ENCODE peak calls at places on chromosomes 3 and 15, in ten cellular contexts. One of them, this sample, is unnamed.
A peak's percentile ranks its signal among the peaks of the same experiment; 100 is the strongest.

GRCh38 chr3:117084739-117085270 is 375.2 kb downstream of the TUSC7 start:
- DNase-seq in fibroblast of the aortic adventitia: no peak
- DNase-seq in tibial nerve: no peak
- DNase-seq in fibroblast of pulmonary artery: no peak
- DNase-seq in PC-3: no peak
- DNase-seq in thoracic aorta: no peak
- DNase-seq in IMR-90: no peak
- DNase-seq in cardiac fibroblast: no peak
- DNase-seq in tibial artery: no peak
- DNase-seq in AG10803: peak; percentile 5
- DNase-seq in this sample: no peak

GRCh38 chr3:163916596-163917560 is 1161.4 kb downstream of the SI start:
- DNase-seq in IMR-90: no peak
- DNase-seq in cardiac fibroblast: no peak
- DNase-seq in tibial nerve: no peak
- DNase-seq in tibial artery: no peak
- DNase-seq in thoracic aorta: no peak
- DNase-seq in AG10803: no peak
- DNase-seq in fibroblast of pulmonary artery: no peak
- DNase-seq in PC-3: peak; percentile 62
- DNase-seq in fibroblast of the aortic adventitia: no peak
- DNase-seq in this sample: no peak

GRCh38 chr3:31505353-31506048 is 27.2 kb upstream of the STT3B start:
- DNase-seq in PC-3: no peak
- DNase-seq in IMR-90: no peak
- DNase-seq in tibial artery: no peak
- DNase-seq in fibroblast of the aortic adventitia: no peak
- DNase-seq in thoracic aorta: no peak
- DNase-seq in fibroblast of pulmonary artery: no peak
- DNase-seq in tibial nerve: no peak
- DNase-seq in cardiac fibroblast: no peak
- DNase-seq in AG10803: no peak
- DNase-seq in this sample: no peak

GRCh38 chr15:51861557-51862350 is 32.3 kb downstream of the TMOD3 start:
- DNase-seq in IMR-90: no peak
- DNase-seq in thoracic aorta: no peak
- DNase-seq in tibial artery: no peak
- DNase-seq in AG10803: no peak
- DNase-seq in fibroblast of the aortic adventitia: no peak
- DNase-seq in cardiac fibroblast: no peak
- DNase-seq in fibroblast of pulmonary artery: no peak
- DNase-seq in tibial nerve: no peak
- DNase-seq in PC-3: peak; percentile 20
- DNase-seq in this sample: no peak

GRCh38 chr3:24607281-24607680 is 112.6 kb upstream of the THRB start:
- DNase-seq in tibial nerve: no peak
- DNase-seq in thoracic aorta: no peak
- DNase-seq in PC-3: peak; percentile 28
- DNase-seq in IMR-90: no peak
- DNase-seq in fibroblast of the aortic adventitia: no peak
- DNase-seq in cardiac fibroblast: no peak
- DNase-seq in tibial artery: no peak
- DNase-seq in AG10803: no peak
- DNase-seq in fibroblast of pulmonary artery: no peak
- DNase-seq in this sample: no peak

GRCh38 chr15:82804575-82804949 is 1.3 kb downstream of the FSD2 start:
- DNase-seq in tibial nerve: no peak
- DNase-seq in PC-3: no peak
- DNase-seq in AG10803: peak; percentile 34
- DNase-seq in IMR-90: no peak
- DNase-seq in thoracic aorta: no peak
- DNase-seq in tibial artery: no peak
- DNase-seq in cardiac fibroblast: peak; percentile 35
- DNase-seq in fibroblast of pulmonary artery: peak; percentile 18
- DNase-seq in fibroblast of the aortic adventitia: peak; percentile 34
- DNase-seq in this sample: no peak

GRCh38 chr3:186909078-186909853 is 21.1 kb upstream of the ST6GAL1 start:
- DNase-seq in fibroblast of the aortic adventitia: no peak
- DNase-seq in tibial nerve: no peak
- DNase-seq in thoracic aorta: no peak
- DNase-seq in IMR-90: no peak
- DNase-seq in cardiac fibroblast: no peak
- DNase-seq in tibial artery: no peak
- DNase-seq in AG10803: no peak
- DNase-seq in PC-3: no peak
- DNase-seq in fibroblast of pulmonary artery: no peak
- DNase-seq in this sample: peak; percentile 61

GRCh38 chr15:101203029-101203428 is 48.8 kb downstream of the CHSY1 start:
- DNase-seq in PC-3: no peak
- DNase-seq in AG10803: no peak
- DNase-seq in thoracic aorta: no peak
- DNase-seq in IMR-90: no peak
- DNase-seq in cardiac fibroblast: no peak
- DNase-seq in fibroblast of the aortic adventitia: no peak
- DNase-seq in fibroblast of pulmonary artery: no peak
- DNase-seq in tibial nerve: no peak
- DNase-seq in tibial artery: no peak
- DNase-seq in this sample: no peak

GRCh38 chr3:53412953-53413352 is 65.6 kb upstream of the DCP1A start:
- DNase-seq in IMR-90: no peak
- DNase-seq in thoracic aorta: no peak
- DNase-seq in AG10803: no peak
- DNase-seq in fibroblast of the aortic adventitia: no peak
- DNase-seq in fibroblast of pulmonary artery: no peak
- DNase-seq in PC-3: no peak
- DNase-seq in tibial artery: no peak
- DNase-seq in cardiac fibroblast: no peak
- DNase-seq in tibial nerve: no peak
- DNase-seq in this sample: no peak

GRCh38 chr3:115293321-115293720 is 146.2 kb upstream of the ZBTB20 start:
- DNase-seq in fibroblast of the aortic adventitia: peak; percentile 60
- DNase-seq in cardiac fibroblast: no peak
- DNase-seq in PC-3: no peak
- DNase-seq in fibroblast of pulmonary artery: no peak
- DNase-seq in tibial nerve: no peak
- DNase-seq in AG10803: peak; percentile 51
- DNase-seq in thoracic aorta: no peak
- DNase-seq in tibial artery: no peak
- DNase-seq in IMR-90: no peak
- DNase-seq in this sample: no peak

GRCh38 chr3:9553949-9554513 is 409 bp upstream of the LHFPL4 start:
- DNase-seq in tibial nerve: no peak
- DNase-seq in fibroblast of the aortic adventitia: no peak
- DNase-seq in PC-3: no peak
- DNase-seq in thoracic aorta: no peak
- DNase-seq in fibroblast of pulmonary artery: no peak
- DNase-seq in AG10803: no peak
- DNase-seq in cardiac fibroblast: no peak
- DNase-seq in tibial artery: no peak
- DNase-seq in IMR-90: no peak
- DNase-seq in this sample: no peak

GRCh38 chr3:32991781-32992180 is 40.3 kb downstream of the CCR4 start:
- DNase-seq in thoracic aorta: no peak
- DNase-seq in fibroblast of the aortic adventitia: no peak
- DNase-seq in cardiac fibroblast: no peak
- DNase-seq in tibial nerve: no peak
- DNase-seq in AG10803: no peak
- DNase-seq in IMR-90: no peak
- DNase-seq in tibial artery: no peak
- DNase-seq in PC-3: no peak
- DNase-seq in fibroblast of pulmonary artery: no peak
- DNase-seq in this sample: no peak

GRCh38 chr15:57133127-57133968 is 214.9 kb downstream of the TCF12 start:
- DNase-seq in tibial artery: no peak
- DNase-seq in PC-3: no peak
- DNase-seq in IMR-90: peak; percentile 34
- DNase-seq in fibroblast of pulmonary artery: no peak
- DNase-seq in thoracic aorta: no peak
- DNase-seq in AG10803: peak; percentile 59
- DNase-seq in fibroblast of the aortic adventitia: no peak
- DNase-seq in tibial nerve: no peak
- DNase-seq in cardiac fibroblast: no peak
- DNase-seq in this sample: no peak

GRCh38 chr3:69072928-69073327 is 7.2 kb downstream of the UBA3 start:
- DNase-seq in tibial nerve: no peak
- DNase-seq in cardiac fibroblast: no peak
- DNase-seq in AG10803: no peak
- DNase-seq in PC-3: no peak
- DNase-seq in thoracic aorta: no peak
- DNase-seq in tibial artery: no peak
- DNase-seq in fibroblast of pulmonary artery: no peak
- DNase-seq in fibroblast of the aortic adventitia: no peak
- DNase-seq in IMR-90: no peak
- DNase-seq in this sample: no peak
- TF ChIP-seq CTCF in tibial nerve: no peak
- TF ChIP-seq CTCF in cardiac fibroblast: no peak
- TF ChIP-seq CTCF in AG10803: no peak
- TF ChIP-seq CTCF in PC-3: no peak
- TF ChIP-seq CTCF in thoracic aorta: no peak
- TF ChIP-seq CTCF in tibial artery: no peak
- TF ChIP-seq CTCF in fibroblast of pulmonary artery: no peak
- TF ChIP-seq CTCF in fibroblast of the aortic adventitia: no peak
- TF ChIP-seq CTCF in IMR-90: no peak
- TF ChIP-seq CTCF in this sample: no peak

DNA sequence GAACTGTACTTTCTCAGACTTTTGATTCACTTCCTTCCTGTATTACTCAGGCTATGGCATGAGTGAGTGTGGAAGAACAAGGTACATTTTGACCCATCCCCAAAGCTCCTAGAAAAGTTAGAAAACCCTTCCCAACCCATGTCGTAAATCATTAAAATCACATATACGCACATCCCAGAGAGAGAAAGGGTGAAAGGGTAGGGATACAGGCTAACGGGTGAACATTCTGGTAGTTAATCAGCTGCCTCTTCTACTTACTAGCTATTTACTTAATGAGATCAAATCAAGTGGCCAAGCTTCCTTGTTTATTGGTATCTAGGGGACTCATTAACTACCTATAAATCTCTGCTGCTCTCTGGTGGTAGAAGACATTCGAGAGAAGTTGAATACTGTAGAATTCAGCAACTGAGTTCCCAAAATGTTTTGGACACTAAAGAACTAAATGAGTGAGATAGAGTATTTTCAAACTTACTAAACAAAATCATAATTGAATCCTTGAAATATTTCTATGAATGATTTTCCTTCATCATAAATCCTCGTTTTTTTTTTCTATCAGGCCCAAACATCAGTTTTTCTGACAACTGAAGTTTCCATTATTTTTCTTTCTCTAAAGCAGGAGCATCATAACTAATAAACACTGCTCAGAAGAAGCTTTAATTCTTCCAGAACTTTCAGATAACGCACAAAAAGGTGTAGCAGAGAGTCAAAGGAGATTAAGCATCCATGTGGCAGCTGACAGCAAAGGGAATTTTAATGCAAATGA is 124.2 kb downstream of the IMPG2 start:
- DNase-seq in PC-3: peak; percentile 91
- DNase-seq in cardiac fibroblast: peak; percentile 78
- DNase-seq in thoracic aorta: no peak
- DNase-seq in tibial nerve: no peak
- DNase-seq in AG10803: peak; percentile 73
- DNase-seq in fibroblast of pulmonary artery: peak; percentile 78
- DNase-seq in IMR-90: peak; percentile 72
- DNase-seq in tibial artery: no peak
- DNase-seq in fibroblast of the aortic adventitia: peak; percentile 82
- DNase-seq in this sample: no peak
- TF ChIP-seq CTCF in PC-3: peak; percentile 96
- TF ChIP-seq CTCF in cardiac fibroblast: peak; percentile 67
- TF ChIP-seq CTCF in thoracic aorta: peak; percentile 70
- TF ChIP-seq CTCF in tibial nerve: peak; percentile 42
- TF ChIP-seq CTCF in AG10803: peak; percentile 87
- TF ChIP-seq CTCF in fibroblast of pulmonary artery: peak; percentile 79
- TF ChIP-seq CTCF in IMR-90: peak; percentile 81
- TF ChIP-seq CTCF in tibial artery: peak; percentile 71
- TF ChIP-seq CTCF in fibroblast of the aortic adventitia: peak; percentile 73
- TF ChIP-seq CTCF in this sample: peak; percentile 9

DNA sequence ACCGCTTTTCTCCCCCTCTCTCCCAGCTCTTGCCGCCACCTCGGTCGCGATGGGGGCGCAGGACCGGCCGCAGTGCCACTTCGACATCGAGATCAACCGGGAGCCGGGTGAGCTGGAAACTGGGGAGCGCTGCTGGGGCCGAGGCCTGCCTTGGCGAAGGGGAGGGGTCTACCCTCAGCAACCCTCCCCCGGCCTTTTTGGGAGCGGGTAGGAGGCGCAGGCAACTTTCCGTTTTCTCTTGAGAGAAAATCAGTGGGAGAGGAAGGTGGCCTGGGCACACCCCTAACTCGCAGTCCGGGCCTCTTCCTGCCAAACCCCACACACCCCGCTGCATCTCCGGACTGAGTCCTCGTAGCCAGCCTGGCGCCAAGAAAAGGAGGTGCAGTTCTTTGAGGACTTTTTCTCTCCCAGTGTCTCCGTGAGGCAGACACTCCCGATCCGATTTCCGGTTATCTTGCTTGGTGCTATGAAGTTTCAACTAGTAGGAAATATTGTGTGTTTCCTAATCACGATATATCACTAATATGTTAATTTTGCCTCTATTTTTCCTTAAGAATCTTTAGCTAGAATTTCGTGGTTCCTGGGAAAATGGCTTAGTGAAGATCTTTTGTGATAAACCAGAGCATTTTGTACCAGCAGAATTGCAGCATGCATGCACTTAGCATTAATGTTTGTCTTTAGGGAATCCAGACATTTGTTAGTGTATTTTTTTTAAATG is 631 bp downstream of the NKTR start:
- DNase-seq in AG10803: peak; percentile 68
- DNase-seq in cardiac fibroblast: peak; percentile 70
- DNase-seq in tibial nerve: peak; percentile 33
- DNase-seq in fibroblast of the aortic adventitia: peak; percentile 60
- DNase-seq in tibial artery: peak; percentile 74
- DNase-seq in IMR-90: peak; percentile 65
- DNase-seq in fibroblast of pulmonary artery: peak; percentile 64
- DNase-seq in thoracic aorta: peak; percentile 28
- DNase-seq in PC-3: peak; percentile 51
- DNase-seq in this sample: no peak
- TF ChIP-seq CTCF in AG10803: peak; percentile 21
- TF ChIP-seq CTCF in cardiac fibroblast: peak; percentile 24
- TF ChIP-seq CTCF in tibial nerve: no peak
- TF ChIP-seq CTCF in fibroblast of the aortic adventitia: peak; percentile 17
- TF ChIP-seq CTCF in tibial artery: peak; percentile 12
- TF ChIP-seq CTCF in IMR-90: no peak
- TF ChIP-seq CTCF in fibroblast of pulmonary artery: peak; percentile 9
- TF ChIP-seq CTCF in thoracic aorta: no peak
- TF ChIP-seq CTCF in PC-3: no peak
- TF ChIP-seq CTCF in this sample: no peak

DNA sequence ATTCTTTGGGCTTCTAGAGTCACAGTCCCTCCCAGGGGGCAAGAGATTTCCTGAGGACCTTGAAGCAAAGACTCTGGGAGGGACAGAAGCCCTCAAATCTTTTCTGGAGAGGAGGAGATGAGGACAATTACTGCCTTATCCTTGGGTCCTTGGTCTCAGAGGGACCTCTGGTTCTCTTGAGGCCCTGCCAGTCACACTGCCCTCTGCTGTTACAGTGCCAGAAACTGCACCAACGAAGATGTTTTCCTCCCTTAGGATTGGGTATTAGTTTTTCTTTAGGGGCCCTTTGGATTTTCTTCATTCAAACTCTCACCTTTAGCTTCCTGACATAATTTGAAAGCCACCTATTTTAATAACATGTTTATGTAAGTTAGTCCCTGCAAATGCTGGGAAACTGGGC is 58.2 kb upstream of the SCN5A start:
- DNase-seq in PC-3: peak; percentile 8
- DNase-seq in thoracic aorta: no peak
- DNase-seq in cardiac fibroblast: no peak
- DNase-seq in IMR-90: no peak
- DNase-seq in tibial artery: no peak
- DNase-seq in tibial nerve: no peak
- DNase-seq in fibroblast of pulmonary artery: no peak
- DNase-seq in fibroblast of the aortic adventitia: no peak
- DNase-seq in AG10803: no peak
- DNase-seq in this sample: no peak
- TF ChIP-seq CTCF in PC-3: peak; percentile 61
- TF ChIP-seq CTCF in thoracic aorta: no peak
- TF ChIP-seq CTCF in cardiac fibroblast: peak; percentile 38
- TF ChIP-seq CTCF in IMR-90: peak; percentile 28
- TF ChIP-seq CTCF in tibial artery: no peak
- TF ChIP-seq CTCF in tibial nerve: no peak
- TF ChIP-seq CTCF in fibroblast of pulmonary artery: peak; percentile 39
- TF ChIP-seq CTCF in fibroblast of the aortic adventitia: peak; percentile 25
- TF ChIP-seq CTCF in AG10803: peak; percentile 17
- TF ChIP-seq CTCF in this sample: peak; percentile 55